ENCODE peak calls at places on chromosomes 2 and 18, in eight cellular contexts. U, C, N, L, V, B, Z and F are unnamed samples. For H3K27me3, the result is how much of the 10 kb centered on the place peaks cover.

GRCh38 chr2:199443589-199444130 is 14.1 kb downstream of the SATB2 start:
- DNase-seq in U (no peak), C (peak), N (no peak), L (no peak), V (no peak), B (no peak), Z (no peak), F (no peak)

GRCh38 chr2:20634430-20635095 is 16.3 kb downstream of the HS1BP3 start:
- DNase-seq in U (peak), C (peak), N (no peak), L (peak), V (no peak), B (peak), Z (no peak), F (peak)

GRCh38 chr18:78321402-78321801 is 658.2 kb upstream of the SALL3 start:
- DNase-seq in U (no peak), C (no peak), N (no peak), L (no peak), V (no peak), B (no peak), Z (no peak), F (no peak)

GRCh38 chr18:2853926-2854664 is 7.3 kb downstream of the EMILIN2 start:
- DNase-seq in U (no peak), C (no peak), N (no peak), L (no peak), V (no peak), B (no peak), Z (no peak), F (peak)

GRCh38 chr2:89833780-89834117 is 1142.3 kb downstream of the RPIA start:
- DNase-seq in U (peak), C (peak), N (no peak), L (no peak), V (no peak), B (no peak), Z (no peak), F (no peak)

GRCh38 chr2:45937990-45938389 is 286.5 kb downstream of the PRKCE start:
- DNase-seq in U (no peak), C (no peak), N (no peak), L (no peak), V (no peak), B (no peak), Z (no peak), F (no peak)

GRCh38 chr2:106094101-106094860 is 99.8 kb downstream of the UXS1 start:
- DNase-seq in U (no peak), C (no peak), N (peak), L (no peak), V (no peak), B (no peak), Z (no peak), F (no peak)

GRCh38 chr2:70385966-70386595 is 84.2 kb upstream of the FAM136A start:
- DNase-seq in U (peak), C (no peak), N (no peak), L (no peak), V (no peak), B (peak), Z (no peak), F (no peak)

GRCh38 chr2:50951416-50951815 is 80.5 kb downstream of the NRXN1 start:
- DNase-seq in U (peak), C (peak), N (no peak), L (no peak), V (no peak), B (no peak), Z (no peak), F (no peak)

GRCh38 chr2:227864161-227864756 is 7.2 kb upstream of the DAW1 start:
- DNase-seq in U (no peak), C (no peak), N (no peak), L (no peak), V (no peak), B (no peak), Z (no peak), F (no peak)

GRCh38 chr2:156331572-156332451 is 709 bp downstream of the NR4A2 start:
- DNase-seq in U (peak), C (peak), N (peak), L (peak), V (no peak), B (peak), Z (no peak), F (peak)

GRCh38 chr2:127575941-127576432 is 40.5 kb downstream of the MYO7B start:
- DNase-seq in U (no peak), C (no peak), N (no peak), L (no peak), V (no peak), B (no peak), Z (no peak), F (no peak)

GRCh38 chr2:161681043-161681442 is 56.8 kb downstream of the SLC4A10 start:
- DNase-seq in U (peak), C (peak), N (no peak), L (no peak), V (no peak), B (no peak), Z (no peak), F (no peak)

GRCh38 chr2:42809131-42809875 is 16.9 kb upstream of the HAAO start:
- DNase-seq in U (peak), C (no peak), N (peak), L (no peak), V (no peak), B (peak), Z (no peak), F (peak)

GRCh38 chr18:53698907-53699306 is 525.6 kb downstream of the MBD2 start:
- DNase-seq in U (peak), C (peak), N (no peak), L (no peak), V (peak), B (no peak), Z (peak), F (no peak)

GRCh38 chr2:230411484-230412368 is 4.3 kb upstream of the SP100 start:
- DNase-seq in U (no peak), C (peak), N (peak), L (peak), V (no peak), B (no peak), Z (peak), F (peak)

GRCh38 chr2:145012806-145013205 is 492.9 kb upstream of the ZEB2 start:
- DNase-seq in U (no peak), C (no peak), N (no peak), L (no peak), V (no peak), B (no peak), Z (no peak), F (no peak)

GRCh38 chr2:126946323-126947089 is 47.8 kb downstream of the TEX51 start:
- DNase-seq in U (no peak), C (no peak), N (no peak), L (no peak), V (no peak), B (no peak), Z (no peak), F (no peak)

GRCh38 chr2:109344270-109344805 is 215.3 kb downstream of the SH3RF3 start:
- DNase-seq in U (no peak), C (no peak), N (no peak), L (no peak), V (no peak), B (no peak), Z (no peak), F (no peak)

GRCh38 chr2:62221141-62221540 is 25.2 kb downstream of the B3GNT2 start:
- DNase-seq in U (no peak), C (no peak), N (no peak), L (no peak), V (no peak), B (no peak), Z (no peak), F (no peak)

GRCh38 chr2:71064754-71065621 is 3.5 kb upstream of the NAGK start:
- DNase-seq in U (peak), C (no peak), N (no peak), L (no peak), V (no peak), B (no peak), Z (no peak), F (no peak)

GRCh38 chr2:46497726-46498125 is 18.4 kb downstream of the TMEM247 start:
- DNase-seq in U (no peak), C (no peak), N (no peak), L (no peak), V (no peak), B (no peak), Z (no peak), F (no peak)

GRCh38 chr2:167136876-167137579 is 248.7 kb downstream of the XIRP2 start:
- DNase-seq in U (peak), C (peak), N (no peak), L (no peak), V (no peak), B (no peak), Z (no peak), F (no peak)

GRCh38 chr2:129936334-129936934 is 43.0 kb upstream of the RAB6C start:
- DNase-seq in U (peak), C (no peak), N (no peak), L (no peak), V (no peak), B (no peak), Z (no peak), F (no peak)

GRCh38 chr2:25309402-25309801 is 32.3 kb downstream of the DNMT3A start:
- DNase-seq in U (peak), C (no peak), N (peak), L (no peak), V (no peak), B (no peak), Z (peak), F (peak)

GRCh38 chr18:58335223-58335622 is 291.2 kb downstream of the NEDD4L start:
- DNase-seq in U (no peak), C (no peak), N (no peak), L (no peak), V (no peak), B (no peak), Z (no peak), F (no peak)

GRCh38 chr2:105772362-105772761 is 27.6 kb downstream of the NCK2 start:
- DNase-seq in U (no peak), C (no peak), N (no peak), L (no peak), V (no peak), B (no peak), Z (no peak), F (no peak)

GRCh38 chr18:26956894-26957293 is 91.4 kb upstream of the AQP4 start:
- DNase-seq in U (no peak), C (no peak), N (no peak), L (no peak), V (peak), B (no peak), Z (peak), F (no peak)

GRCh38 chr2:216909541-216910175 is 49.8 kb upstream of the TNP1 start:
- DNase-seq in U (no peak), C (no peak), N (no peak), L (no peak), V (no peak), B (no peak), Z (no peak), F (no peak)

GRCh38 chr18:56661414-56662101 is 10.4 kb downstream of the WDR7 start:
- DNase-seq in U (no peak), C (no peak), N (no peak), L (no peak), V (no peak), B (no peak), Z (no peak), F (no peak)

GRCh38 chr2:31329081-31329605 is 85.4 kb downstream of the XDH start:
- DNase-seq in U (no peak), C (no peak), N (no peak), L (no peak), V (no peak), B (no peak), Z (peak), F (no peak)

GRCh38 chr2:25337891-25338290 is 3.8 kb downstream of the DNMT3A start:
- DNase-seq in U (no peak), C (no peak), N (no peak), L (no peak), V (no peak), B (no peak), Z (no peak), F (no peak)

GRCh38 chr18:61992923-61993322 is 100.1 kb upstream of the RNF152 start:
- DNase-seq in U (peak), C (peak), N (no peak), L (no peak), V (no peak), B (no peak), Z (no peak), F (no peak)

GRCh38 chr2:240396623-240397541 is 38.6 kb upstream of the GPC1 start:
- DNase-seq in U (no peak), C (no peak), N (no peak), L (peak), V (no peak), B (no peak), Z (no peak), F (no peak)

GRCh38 chr2:127664065-127664894 is 11.1 kb downstream of the LIMS2 start:
- DNase-seq in U (no peak), C (no peak), N (no peak), L (peak), V (no peak), B (no peak), Z (no peak), F (no peak)

DNA sequence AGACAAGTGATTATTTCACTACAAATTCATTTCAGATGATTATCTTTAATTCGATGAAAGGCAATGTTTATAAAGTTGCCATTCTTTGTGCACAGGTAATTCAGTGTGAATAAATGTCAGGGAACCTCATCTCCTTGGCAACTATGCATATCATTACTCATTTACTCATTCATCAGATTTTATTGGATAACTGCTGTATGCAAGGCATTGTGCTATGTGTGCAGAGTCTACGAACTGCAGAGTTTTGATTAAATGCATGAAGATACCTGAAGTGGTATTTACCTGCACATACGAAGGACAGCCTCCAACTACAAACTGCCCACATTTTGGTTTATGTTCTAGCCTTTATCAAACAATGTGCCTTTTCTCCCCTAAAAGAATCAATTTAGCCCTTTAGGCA is 3.5 kb downstream of the RND3 start:
- DNase-seq in U (peak), C (peak), N (no peak), L (no peak), V (no peak), B (no peak), Z (no peak), F (no peak)
- H3K4me3 ChIP-seq in U (peak), C (peak), N (no peak), L (peak), V (no peak), B (peak), Z (no peak), F (no peak)

GRCh38 chr2:172100080-172101007 is 2.4 kb downstream of the DLX2 start:
- DNase-seq in U (no peak), C (no peak), N (peak), L (no peak), V (no peak), B (no peak), Z (no peak), F (no peak)

GRCh38 chr2:172098287-172098649 is 4.4 kb downstream of the DLX2 start:
- DNase-seq in U (no peak), C (no peak), N (peak), L (no peak), V (no peak), B (no peak), Z (no peak), F (no peak)

GRCh38 chr2:172099472-172100079 is 3.1 kb downstream of the DLX2 start:
- DNase-seq in U (no peak), C (no peak), N (peak), L (no peak), V (no peak), B (no peak), Z (no peak), F (no peak)

GRCh38 chr2:172097557-172098131 is 5.1 kb downstream of the DLX2 start:
- DNase-seq in U (no peak), C (peak), N (peak), L (no peak), V (no peak), B (no peak), Z (no peak), F (no peak)

DNA sequence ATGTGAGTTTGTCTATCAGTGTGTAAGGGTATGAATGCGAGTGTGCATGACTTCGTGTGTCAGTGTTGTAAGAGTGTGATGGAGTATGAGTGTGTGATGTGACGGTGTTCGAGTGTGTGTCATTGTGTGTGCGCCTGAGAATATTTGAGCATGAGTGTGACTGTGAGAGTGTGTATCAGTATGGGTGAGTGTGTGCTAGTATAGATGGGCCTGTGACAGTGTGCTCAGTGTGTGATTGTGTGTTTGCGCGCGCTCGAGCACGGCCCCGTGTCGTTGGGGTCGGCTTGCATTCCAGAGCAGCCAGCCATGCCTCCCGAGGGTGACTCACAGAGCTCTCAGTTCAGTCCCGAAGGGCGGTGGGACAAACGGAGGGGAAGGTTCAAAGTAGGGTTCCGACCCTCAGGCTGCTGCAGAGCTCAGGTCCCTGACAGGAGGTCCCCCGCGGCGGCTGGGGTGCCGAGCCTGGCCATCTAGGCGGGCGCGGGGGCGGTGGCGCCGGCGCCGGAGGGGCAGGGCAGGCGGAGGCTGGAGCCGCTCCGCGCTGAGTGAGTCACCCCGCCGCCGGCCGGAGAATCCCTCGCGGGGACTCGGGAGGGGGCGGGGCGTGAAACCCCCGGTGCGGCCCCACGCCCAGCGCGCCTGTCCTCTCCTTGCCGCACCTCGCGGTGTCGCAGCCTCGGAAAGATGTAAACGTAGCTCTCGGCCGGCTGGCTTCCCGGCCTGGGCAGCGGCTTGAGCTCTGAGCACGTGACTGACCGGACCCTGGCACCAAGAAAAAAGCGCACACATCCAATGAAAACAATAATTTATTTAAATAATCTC is 3.8 kb downstream of the DLX2 start:
- DNase-seq in U (peak), C (peak), N (peak), L (peak), V (no peak), B (no peak), Z (no peak), F (no peak)
- H3K27me3 ChIP-seq in U (under half), C (under half), N (half or more), L (under half), V (half or more), B (half or more), Z (half or more), F (under half)

DNA sequence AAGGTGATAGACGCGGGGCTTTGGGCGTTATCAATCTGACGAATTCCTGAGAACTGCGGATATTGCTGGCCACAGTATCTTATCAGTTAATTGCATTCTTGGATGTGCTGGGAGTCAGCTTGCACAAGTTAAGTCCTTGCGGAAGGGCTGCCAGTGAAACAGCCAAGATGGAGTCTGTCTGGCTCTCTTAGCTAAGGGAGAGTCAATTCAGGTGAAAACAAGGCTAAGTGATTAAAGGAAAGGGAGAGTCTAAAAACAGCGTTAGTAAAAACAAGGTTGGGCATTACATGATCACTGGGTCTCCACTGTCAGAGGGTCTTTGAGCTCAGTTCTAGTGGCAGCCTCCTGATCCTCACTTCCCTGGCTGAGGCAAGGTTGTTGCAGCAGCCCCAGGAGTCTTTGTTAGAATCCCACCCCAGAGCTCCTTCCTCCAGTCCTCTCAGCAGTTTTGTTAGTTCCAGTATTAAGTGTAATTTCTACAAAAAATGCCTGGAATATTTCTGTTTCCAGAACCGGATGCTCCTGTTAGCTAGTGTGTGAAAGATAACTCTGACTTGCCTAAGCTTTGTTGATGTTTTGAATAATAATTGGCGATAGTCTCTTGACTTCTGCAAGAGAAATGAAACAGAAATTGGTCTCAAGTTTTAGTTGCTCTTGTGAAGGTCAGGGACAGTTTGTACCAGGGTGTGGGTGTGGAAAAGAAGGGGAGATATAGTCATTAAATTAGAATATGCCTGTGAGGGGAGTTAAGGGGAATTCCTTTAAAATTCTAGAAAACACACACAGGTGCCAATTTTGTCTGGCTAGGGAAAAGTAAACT is 10.6 kb downstream of the CFLAR start:
- DNase-seq in U (no peak), C (peak), N (peak), L (no peak), V (no peak), B (no peak), Z (no peak), F (no peak)
- H3K4me3 ChIP-seq in U (no peak), C (no peak), N (peak), L (no peak), V (no peak), B (peak), Z (no peak), F (no peak)

GRCh38 chr18:8611916-8612576 is 2.8 kb downstream of the RAB12 start:
- DNase-seq in U (peak), C (peak), N (no peak), L (no peak), V (no peak), B (peak), Z (no peak), F (no peak)

GRCh38 chr18:8616026-8616401 is 6.8 kb downstream of the RAB12 start:
- DNase-seq in U (peak), C (peak), N (no peak), L (no peak), V (no peak), B (no peak), Z (no peak), F (no peak)

GRCh38 chr18:8614875-8615274 is 5.6 kb downstream of the RAB12 start:
- DNase-seq in U (no peak), C (no peak), N (no peak), L (no peak), V (no peak), B (no peak), Z (no peak), F (no peak)

GRCh38 chr18:8617907-8618306 is 8.7 kb downstream of the RAB12 start:
- DNase-seq in U (no peak), C (no peak), N (no peak), L (no peak), V (no peak), B (no peak), Z (no peak), F (no peak)

GRCh38 chr18:8615397-8616025 is 6.3 kb downstream of the RAB12 start:
- DNase-seq in U (peak), C (peak), N (no peak), L (no peak), V (no peak), B (no peak), Z (no peak), F (no peak)
- H3K27me3 ChIP-seq in U (under half), C (under half), N (under half), L (under half), V (under half), B (under half), Z (under half), F (under half)

GRCh38 chr18:9106800-9107574 is 4.5 kb downstream of the NDUFV2 start:
- DNase-seq in U (no peak), C (no peak), N (no peak), L (no peak), V (no peak), B (no peak), Z (no peak), F (no peak)
- H3K4me3 ChIP-seq in U (no peak), C (no peak), N (peak), L (no peak), V (no peak), B (no peak), Z (no peak), F (no peak)